ENCODE peak calls at places on chromosome 18, in six cellular contexts. Z is HCEC 1CT; V is stimulated activated CD4-positive, alpha-beta T cell treated with anti-CD3 and anti-CD28 coated beads, Interleukin-4, amount 100 ng/mL, for 4 hours; X is posterior vena cava; E is activated naive CD8-positive, alpha-beta T cell treated with anti-CD3 and anti-CD28 coated beads, Interleukin-2, amount 50 U/mL, for 24 hours; M is HFF-Myc. O is an unnamed sample.

GRCh38 chr18:12679183-12679786 is 21.4 kb upstream of the SPIRE1 start:
- DNase-seq in X (no peak), M (no peak), Z (peak; percentile 66), E (no peak), V (no peak), O (peak; percentile 58)

GRCh38 chr18:22663378-22663777 is 245.7 kb upstream of the CTAGE1 start:
- DNase-seq in M (no peak), X (no peak), V (no peak), Z (no peak), E (no peak), O (no peak)

GRCh38 chr18:26719909-26720308 is 145.6 kb downstream of the AQP4 start:
- DNase-seq in E (no peak), X (no peak), Z (no peak), V (no peak), M (no peak), O (no peak)

GRCh38 chr18:31610841-31611240 is 19.2 kb downstream of the TTR start:
- DNase-seq in Z (no peak), E (no peak), V (no peak), X (no peak), M (no peak), O (peak; percentile 18)

GRCh38 chr18:46265190-46266156 is 161.3 kb downstream of the HAUS1 start:
- DNase-seq in Z (no peak), E (no peak), X (no peak), M (no peak), V (no peak), O (no peak)

GRCh38 chr18:54859667-54860421 is 31.6 kb downstream of the RAB27B start:
- DNase-seq in E (no peak), Z (no peak), X (no peak), V (no peak), M (no peak), O (no peak)

GRCh38 chr18:78899241-78899640 is 80.4 kb upstream of the SALL3 start:
- DNase-seq in M (no peak), E (no peak), V (no peak), Z (no peak), X (peak; percentile 69), O (no peak)

GRCh38 chr18:23209031-23209430 is 73.7 kb downstream of the CABLES1 start:
- DNase-seq in Z (peak; percentile 13), X (peak; percentile 28), E (peak; percentile 48), M (no peak), V (no peak), O (no peak)

GRCh38 chr18:79634593-79634992 is 45.0 kb upstream of the CTDP1 start:
- DNase-seq in E (no peak), V (no peak), X (peak; percentile 86), M (no peak), Z (no peak), O (no peak)

GRCh38 chr18:64710105-64710861 is 561.4 kb upstream of the LINC00305 start:
- DNase-seq in Z (no peak), V (no peak), E (no peak), M (no peak), X (no peak), O (no peak)

GRCh38 chr18:26493021-26493420 is 55.3 kb downstream of the KCTD1 start:
- DNase-seq in M (no peak), E (no peak), Z (peak; percentile 42), V (no peak), X (no peak), O (peak; percentile 55)

GRCh38 chr18:77130229-77131099 is 2.1 kb downstream of the MBP start:
- DNase-seq in E (no peak), V (no peak), X (no peak), Z (no peak), M (no peak), O (no peak)

GRCh38 chr18:74019864-74020263 is 127.8 kb downstream of the FBXO15 start:
- DNase-seq in E (no peak), M (no peak), X (no peak), Z (no peak), V (no peak), O (no peak)

GRCh38 chr18:47898696-47899095 is 31.8 kb downstream of the SMAD2 start:
- DNase-seq in E (no peak), X (no peak), V (no peak), M (no peak), Z (no peak), O (no peak)

GRCh38 chr18:62318613-62319012 is 6.5 kb upstream of the TNFRSF11A start:
- DNase-seq in Z (no peak), X (no peak), M (no peak), E (no peak), V (no peak), O (no peak)

GRCh38 chr18:2223859-2224258 is 347.4 kb downstream of the METTL4 start:
- DNase-seq in Z (peak; percentile 41), M (peak; percentile 7), V (no peak), X (no peak), E (no peak), O (peak; percentile 37)

GRCh38 chr18:2655954-2656236 is 369 bp downstream of the SMCHD1 start:
- DNase-seq in E (no peak), V (no peak), X (no peak), Z (no peak), M (no peak), O (peak; percentile 40)

GRCh38 chr18:79643049-79643765 is 36.4 kb upstream of the CTDP1 start:
- DNase-seq in M (no peak), Z (no peak), E (peak; percentile 21), X (no peak), V (no peak), O (no peak)

GRCh38 chr18:26471027-26471426 is 77.3 kb downstream of the KCTD1 start:
- DNase-seq in E (no peak), Z (no peak), M (no peak), V (no peak), X (no peak), O (no peak)